ENCODE peak calls at places on chromosome 5, in six cellular contexts. U, M, I, Z, D and A are unnamed samples.
A peak's percentile ranks its signal among the peaks of the same experiment; 100 is the strongest.

GRCh38 chr5:57434227-57434640 is 48.4 kb downstream of the ACTBL2 start:
- DNase-seq in U (no peak), M (peak; percentile 29), I (no peak), Z (peak; percentile 22), D (no peak), A (peak; percentile 61)

GRCh38 chr5:113488645-113489184 is 462 bp upstream of the MCC start:
- DNase-seq in U (no peak), M (no peak), I (no peak), Z (no peak), D (no peak), A (no peak)

GRCh38 chr5:151456321-151456940 is 9.0 kb downstream of the SLC36A1 start:
- DNase-seq in U (no peak), M (no peak), I (no peak), Z (no peak), D (no peak), A (no peak)

GRCh38 chr5:124230456-124230855 is 516.0 kb downstream of the ZNF608 start:
- DNase-seq in U (no peak), M (no peak), I (no peak), Z (no peak), D (no peak), A (no peak)

GRCh38 chr5:64811050-64811640 is 42.4 kb downstream of the CWC27 start:
- DNase-seq in U (peak; percentile 57), M (peak; percentile 11), I (no peak), Z (no peak), D (peak; percentile 5), A (peak; percentile 75)

GRCh38 chr5:142486581-142486980 is 161.8 kb upstream of the SPRY4 start:
- DNase-seq in U (no peak), M (no peak), I (no peak), Z (no peak), D (no peak), A (peak; percentile 47)

GRCh38 chr5:123809594-123810172 is 297.7 kb downstream of the CSNK1G3 start:
- DNase-seq in U (no peak), M (no peak), I (no peak), Z (peak; percentile 26), D (no peak), A (no peak)

GRCh38 chr5:109062669-109063068 is 315.0 kb downstream of the FER start:
- DNase-seq in U (no peak), M (no peak), I (no peak), Z (no peak), D (no peak), A (peak; percentile 66)

GRCh38 chr5:108278285-108279240 is 103.3 kb downstream of the FBXL17 start:
- DNase-seq in U (no peak), M (no peak), I (no peak), Z (no peak), D (no peak), A (no peak)

GRCh38 chr5:21919417-21920022 is 933.6 kb downstream of the CDH12 start:
- DNase-seq in U (peak; percentile 14), M (no peak), I (no peak), Z (peak; percentile 8), D (peak; percentile 13), A (peak; percentile 28)

GRCh38 chr5:14184725-14185124 is 41.6 kb downstream of the TRIO start:
- DNase-seq in U (no peak), M (no peak), I (no peak), Z (no peak), D (no peak), A (peak; percentile 82)

GRCh38 chr5:124240732-124241131 is 505.7 kb downstream of the ZNF608 start:
- DNase-seq in U (no peak), M (no peak), I (no peak), Z (no peak), D (no peak), A (no peak)

GRCh38 chr5:60395712-60396329 is 304.1 kb downstream of the DEPDC1B start:
- DNase-seq in U (no peak), M (no peak), I (no peak), Z (no peak), D (no peak), A (no peak)

GRCh38 chr5:62268792-62269191 is 37.2 kb upstream of the KIF2A start:
- DNase-seq in U (no peak), M (no peak), I (no peak), Z (no peak), D (no peak), A (no peak)

GRCh38 chr5:125559296-125559695 is 812.9 kb upstream of the ZNF608 start:
- DNase-seq in U (no peak), M (no peak), I (no peak), Z (peak; percentile 20), D (no peak), A (peak; percentile 29)

GRCh38 chr5:134846641-134846960 is 833 bp downstream of the C5orf24 start:
- DNase-seq in U (peak; percentile 25), M (no peak), I (no peak), Z (no peak), D (no peak), A (no peak)

GRCh38 chr5:59729357-59729756 is 164.2 kb downstream of the PDE4D start:
- DNase-seq in U (no peak), M (no peak), I (no peak), Z (no peak), D (no peak), A (no peak)

DNA sequence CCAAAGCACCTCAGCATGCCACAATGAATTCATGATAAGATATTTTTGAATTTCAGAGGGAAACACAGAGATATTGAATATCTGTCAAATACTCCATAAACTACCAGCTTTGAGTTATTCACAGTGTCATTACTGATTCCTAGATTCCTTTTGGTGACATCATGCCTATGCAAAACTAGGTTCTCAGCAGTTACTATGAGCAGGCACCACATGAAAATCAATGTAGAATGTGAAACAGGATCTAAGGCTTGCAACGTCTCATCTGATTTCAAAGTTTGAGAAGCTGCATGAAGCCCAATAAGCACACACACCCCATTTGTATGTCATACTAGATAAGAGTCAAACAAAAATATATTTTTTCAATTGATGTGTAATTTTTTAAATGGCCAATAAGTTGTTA is 426.5 kb downstream of the NR2F1-AS1 start:
- DNase-seq in U (no peak), M (no peak), I (no peak), Z (no peak), D (no peak), A (no peak)
- H3K4me3 ChIP-seq in U (no peak overlapping the region), M (no peak overlapping the region), I (no peak overlapping the region), Z (no peak overlapping the region), D (no peak overlapping the region), A (no peak overlapping the region)

GRCh38 chr5:170404398-170404797 is 15.2 kb upstream of the KCNMB1 start:
- DNase-seq in U (no peak), M (no peak), I (no peak), Z (peak; percentile 38), D (no peak), A (no peak)

GRCh38 chr5:170402508-170402907 is 13.3 kb upstream of the KCNMB1 start:
- DNase-seq in U (no peak), M (no peak), I (no peak), Z (no peak), D (no peak), A (no peak)

GRCh38 chr5:170407062-170407461 is 17.9 kb upstream of the KCNMB1 start:
- DNase-seq in U (no peak), M (no peak), I (no peak), Z (no peak), D (no peak), A (no peak)

GRCh38 chr5:170405822-170406221 is 16.7 kb upstream of the KCNMB1 start:
- DNase-seq in U (no peak), M (no peak), I (no peak), Z (no peak), D (no peak), A (no peak)

GRCh38 chr5:170403675-170404074 is 14.5 kb upstream of the KCNMB1 start:
- DNase-seq in U (no peak), M (no peak), I (no peak), Z (no peak), D (no peak), A (no peak)
- H3K4me3 ChIP-seq in U (no peak overlapping the region), M (no peak overlapping the region), I (no peak overlapping the region), Z (no peak overlapping the region), D (no peak overlapping the region), A (no peak overlapping the region)

DNA sequence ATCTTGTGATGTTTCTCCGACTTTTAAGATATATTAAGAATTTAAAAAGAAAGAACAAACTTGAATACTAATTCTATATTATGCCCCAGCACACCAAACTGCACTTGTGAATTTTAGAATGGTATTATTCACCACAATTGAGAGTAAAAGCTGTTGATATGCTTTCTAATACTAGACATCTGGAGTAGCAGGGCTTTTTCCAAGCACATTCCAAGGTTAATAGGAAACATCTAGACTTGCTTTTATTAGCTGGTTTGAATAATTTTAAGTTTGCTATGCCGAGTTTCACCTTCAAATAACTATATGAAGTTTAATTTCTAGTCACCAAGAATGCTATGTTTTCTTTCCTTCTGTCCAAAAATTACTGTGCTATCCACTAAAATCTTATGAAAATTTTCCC is 13.5 kb downstream of the NREP start:
- DNase-seq in U (no peak), M (no peak), I (no peak), Z (no peak), D (no peak), A (peak; percentile 53)
- H3K4me3 ChIP-seq in U (no peak overlapping the region), M (no peak overlapping the region), I (no peak overlapping the region), Z (no peak overlapping the region), D (no peak overlapping the region), A (no peak overlapping the region)

GRCh38 chr5:168227973-168228615 is 63.4 kb upstream of the WWC1 start:
- DNase-seq in U (no peak), M (no peak), I (no peak), Z (no peak), D (peak; percentile 64), A (peak; percentile 61)
- H3K4me3 ChIP-seq in U (no peak overlapping the region), M (no peak overlapping the region), I (no peak overlapping the region), Z (no peak overlapping the region), D (no peak overlapping the region), A (no peak overlapping the region)

GRCh38 chr5:38466444-38467189 is 89.8 kb downstream of the LIFR start:
- DNase-seq in U (no peak), M (peak; percentile 74), I (peak; percentile 96), Z (peak; percentile 35), D (no peak), A (peak; percentile 60)
- H3K4me3 ChIP-seq in U (no peak overlapping the region), M (no peak overlapping the region), I (peak overlapping the region; percentile 65), Z (no peak overlapping the region), D (no peak overlapping the region), A (no peak overlapping the region)

DNA sequence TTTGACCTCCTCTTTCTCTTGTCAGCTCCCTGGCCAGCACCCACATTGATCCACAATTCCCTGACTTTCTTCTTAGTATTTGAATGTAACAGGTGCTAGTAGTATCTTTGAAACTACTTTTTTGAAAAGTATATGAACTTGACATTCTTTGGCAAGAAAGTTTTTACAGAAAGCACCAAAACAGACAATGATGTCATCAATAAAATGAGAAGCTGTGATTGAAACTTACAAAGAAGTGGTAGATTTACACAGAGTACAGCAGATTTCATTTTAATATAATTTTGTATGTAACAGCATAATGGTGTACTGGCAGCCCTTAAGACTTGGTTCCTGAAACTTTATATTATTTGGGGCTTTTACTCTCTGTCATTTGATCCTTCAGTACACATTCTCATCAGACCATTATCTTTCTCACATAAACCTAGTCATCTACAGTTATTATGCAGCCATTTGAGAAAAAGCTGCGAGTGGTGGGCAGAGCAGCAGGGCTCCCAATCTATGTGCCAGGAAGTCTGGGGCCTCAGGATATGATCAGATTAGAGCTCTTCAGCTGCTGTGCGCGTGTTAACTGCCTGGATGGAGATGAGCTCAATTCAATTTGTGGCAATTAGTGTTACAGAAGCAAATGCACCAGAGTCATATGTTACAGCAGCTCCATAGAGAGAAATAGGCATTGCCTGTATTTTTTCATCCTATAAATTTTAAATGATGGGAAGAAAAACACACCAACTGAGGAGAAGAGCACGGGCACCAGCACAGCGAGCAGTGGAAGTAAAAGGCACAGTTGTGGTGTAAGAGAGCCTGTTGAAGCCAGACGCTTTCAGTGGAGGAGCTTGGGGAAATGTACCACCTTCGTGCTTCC is 126.1 kb downstream of the STARD4 start:
- DNase-seq in U (no peak), M (no peak), I (no peak), Z (no peak), D (no peak), A (no peak)
- H3K4me3 ChIP-seq in U (no peak overlapping the region), M (no peak overlapping the region), I (no peak overlapping the region), Z (no peak overlapping the region), D (no peak overlapping the region), A (no peak overlapping the region)